ENCODE peak calls at places on chromosomes 16 and 17, in eight cellular contexts. One of them, this sample, is unnamed. For H3K4me1, the result is how much of the 10 kb centered on the place peaks cover.

GRCh38 chr17:82517230-82517865 is 2.2 kb upstream of the FOXK2 start:
- DNase-seq in SK-N-SH: no peak
- DNase-seq in K562: no peak
- DNase-seq in H1: no peak
- DNase-seq in stomach: peak
- DNase-seq in HCT116: no peak
- DNase-seq in spleen: no peak
- DNase-seq in suprapubic skin: no peak
- DNase-seq in this sample: no peak

GRCh38 chr17:40901981-40902862 is 17.2 kb upstream of the KRT20 start:
- DNase-seq in H1: no peak
- DNase-seq in HCT116: peak
- DNase-seq in K562: no peak
- DNase-seq in suprapubic skin: no peak
- DNase-seq in spleen: no peak
- DNase-seq in SK-N-SH: no peak
- DNase-seq in stomach: no peak
- DNase-seq in this sample: no peak

GRCh38 chr17:57971572-57971971 is 16.4 kb upstream of the CUEDC1 start:
- DNase-seq in K562: no peak
- DNase-seq in stomach: no peak
- DNase-seq in suprapubic skin: no peak
- DNase-seq in spleen: no peak
- DNase-seq in H1: no peak
- DNase-seq in SK-N-SH: peak
- DNase-seq in HCT116: no peak
- DNase-seq in this sample: no peak

GRCh38 chr17:82938486-82939212 is 98.8 kb upstream of the ZNF750 start:
- DNase-seq in spleen: peak
- DNase-seq in SK-N-SH: no peak
- DNase-seq in suprapubic skin: no peak
- DNase-seq in H1: no peak
- DNase-seq in HCT116: no peak
- DNase-seq in K562: no peak
- DNase-seq in stomach: no peak
- DNase-seq in this sample: peak

GRCh38 chr17:40795019-40795667 is 4.6 kb downstream of the KRT28 start:
- DNase-seq in HCT116: no peak
- DNase-seq in K562: no peak
- DNase-seq in suprapubic skin: no peak
- DNase-seq in spleen: no peak
- DNase-seq in H1: no peak
- DNase-seq in SK-N-SH: no peak
- DNase-seq in stomach: no peak
- DNase-seq in this sample: no peak

GRCh38 chr16:86899757-86900156 is 321.4 kb downstream of the FOXL1 start:
- DNase-seq in H1: no peak
- DNase-seq in HCT116: no peak
- DNase-seq in SK-N-SH: no peak
- DNase-seq in spleen: no peak
- DNase-seq in stomach: no peak
- DNase-seq in suprapubic skin: no peak
- DNase-seq in K562: no peak
- DNase-seq in this sample: no peak

GRCh38 chr17:57701121-57701520 is 44.0 kb downstream of the CCDC182 start:
- DNase-seq in K562: no peak
- DNase-seq in spleen: no peak
- DNase-seq in HCT116: no peak
- DNase-seq in stomach: no peak
- DNase-seq in suprapubic skin: no peak
- DNase-seq in H1: no peak
- DNase-seq in SK-N-SH: no peak
- DNase-seq in this sample: no peak

GRCh38 chr16:12257926-12258561 is 281.5 kb downstream of the SNX29 start:
- DNase-seq in SK-N-SH: no peak
- DNase-seq in HCT116: no peak
- DNase-seq in stomach: no peak
- DNase-seq in spleen: no peak
- DNase-seq in H1: no peak
- DNase-seq in suprapubic skin: no peak
- DNase-seq in K562: no peak
- DNase-seq in this sample: no peak

GRCh38 chr17:4895676-4896331 is 3.5 kb upstream of the C17orf107 start:
- DNase-seq in K562: peak
- DNase-seq in suprapubic skin: no peak
- DNase-seq in H1: no peak
- DNase-seq in stomach: no peak
- DNase-seq in spleen: no peak
- DNase-seq in SK-N-SH: no peak
- DNase-seq in HCT116: no peak
- DNase-seq in this sample: no peak

GRCh38 chr16:31386157-31386984 is 6.8 kb upstream of the ITGAD start:
- DNase-seq in H1: no peak
- DNase-seq in HCT116: peak
- DNase-seq in stomach: no peak
- DNase-seq in SK-N-SH: no peak
- DNase-seq in suprapubic skin: no peak
- DNase-seq in spleen: no peak
- DNase-seq in K562: no peak
- DNase-seq in this sample: no peak

GRCh38 chr17:9729034-9729650 is 62.2 kb downstream of the DHRS7C start:
- DNase-seq in suprapubic skin: no peak
- DNase-seq in stomach: no peak
- DNase-seq in spleen: no peak
- DNase-seq in K562: peak
- DNase-seq in SK-N-SH: peak
- DNase-seq in HCT116: peak
- DNase-seq in H1: no peak
- DNase-seq in this sample: no peak

GRCh38 chr17:32240745-32241144 is 24.9 kb upstream of the RHBDL3 start:
- DNase-seq in HCT116: no peak
- DNase-seq in SK-N-SH: no peak
- DNase-seq in spleen: no peak
- DNase-seq in H1: no peak
- DNase-seq in K562: no peak
- DNase-seq in suprapubic skin: no peak
- DNase-seq in stomach: no peak
- DNase-seq in this sample: no peak

DNA sequence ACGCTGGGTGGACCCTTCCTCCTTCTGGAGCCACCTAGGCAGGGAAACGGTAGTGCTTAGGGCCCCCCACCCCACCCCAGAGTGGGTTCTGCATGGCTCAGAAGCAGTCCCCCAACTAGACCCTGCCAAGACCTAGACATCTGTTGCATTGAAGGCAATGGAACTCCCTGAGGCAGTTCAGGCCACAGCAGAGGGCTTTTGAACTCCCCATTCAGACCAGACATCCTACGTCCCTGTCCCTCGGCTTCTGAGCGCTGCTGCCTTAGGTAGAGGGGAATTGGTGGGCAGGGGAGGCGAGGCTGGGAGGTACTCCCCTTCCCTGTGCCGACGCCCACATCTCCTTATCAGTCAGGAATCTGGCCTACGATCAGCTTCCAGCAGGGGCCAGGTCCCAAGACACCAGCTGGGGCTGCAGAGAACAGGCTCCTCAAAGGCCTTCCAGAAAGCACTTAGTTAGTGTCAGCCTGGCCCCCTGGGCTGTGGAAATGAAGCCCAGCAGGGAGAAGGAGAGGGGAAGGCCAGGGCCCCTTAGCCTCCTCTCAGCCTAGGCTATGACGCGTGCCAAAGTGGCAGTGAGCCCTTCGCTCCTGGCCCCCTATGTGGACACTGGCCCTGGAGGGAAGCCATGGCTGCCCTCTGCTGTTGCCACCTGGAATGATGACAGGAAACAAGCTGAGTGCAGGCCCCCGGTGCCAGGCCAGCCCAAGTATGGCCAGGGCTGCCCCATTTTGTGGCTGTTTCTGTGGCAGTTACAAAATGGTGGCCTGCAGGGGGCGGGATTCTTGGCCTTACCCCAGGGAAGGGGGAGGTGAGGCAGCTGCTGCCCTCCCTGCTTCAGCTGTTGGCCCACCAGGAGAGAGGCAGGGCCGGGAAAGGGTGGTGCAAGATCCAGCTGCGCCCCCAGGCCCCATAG is 11.1 kb downstream of the TBX4 start:
- DNase-seq in HCT116: no peak
- DNase-seq in SK-N-SH: no peak
- DNase-seq in stomach: no peak
- DNase-seq in K562: peak
- DNase-seq in spleen: peak
- DNase-seq in H1: no peak
- DNase-seq in suprapubic skin: no peak
- DNase-seq in this sample: peak
- TF ChIP-seq CTCF in HCT116: peak
- TF ChIP-seq CTCF in SK-N-SH: peak
- TF ChIP-seq CTCF in stomach: no peak
- TF ChIP-seq CTCF in K562: peak
- TF ChIP-seq CTCF in spleen: no peak
- TF ChIP-seq CTCF in H1: peak
- TF ChIP-seq CTCF in suprapubic skin: no peak
- TF ChIP-seq CTCF in this sample: no peak

GRCh38 chr16:66382966-66383299 is 16.4 kb downstream of the CDH5 start:
- DNase-seq in spleen: no peak
- DNase-seq in HCT116: no peak
- DNase-seq in suprapubic skin: no peak
- DNase-seq in K562: no peak
- DNase-seq in SK-N-SH: no peak
- DNase-seq in stomach: no peak
- DNase-seq in H1: no peak
- DNase-seq in this sample: no peak

GRCh38 chr16:66380421-66380820 is 13.9 kb downstream of the CDH5 start:
- DNase-seq in SK-N-SH: no peak
- DNase-seq in K562: no peak
- DNase-seq in suprapubic skin: no peak
- DNase-seq in stomach: no peak
- DNase-seq in HCT116: no peak
- DNase-seq in H1: no peak
- DNase-seq in spleen: no peak
- DNase-seq in this sample: no peak

GRCh38 chr16:66383551-66383950 is 17.1 kb downstream of the CDH5 start:
- DNase-seq in K562: no peak
- DNase-seq in H1: no peak
- DNase-seq in HCT116: no peak
- DNase-seq in spleen: peak
- DNase-seq in stomach: no peak
- DNase-seq in suprapubic skin: no peak
- DNase-seq in SK-N-SH: no peak
- DNase-seq in this sample: peak

GRCh38 chr16:66381585-66382170 is 15.2 kb downstream of the CDH5 start:
- DNase-seq in spleen: peak
- DNase-seq in stomach: no peak
- DNase-seq in SK-N-SH: no peak
- DNase-seq in suprapubic skin: no peak
- DNase-seq in HCT116: no peak
- DNase-seq in H1: no peak
- DNase-seq in K562: no peak
- DNase-seq in this sample: no peak

GRCh38 chr16:66382171-66382965 is 15.9 kb downstream of the CDH5 start:
- DNase-seq in SK-N-SH: no peak
- DNase-seq in K562: no peak
- DNase-seq in H1: peak
- DNase-seq in suprapubic skin: no peak
- DNase-seq in stomach: no peak
- DNase-seq in spleen: peak
- DNase-seq in HCT116: no peak
- DNase-seq in this sample: peak
- TF ChIP-seq POLR2AphosphoS5 in SK-N-SH: no peak
- TF ChIP-seq POLR2AphosphoS5 in K562: no peak
- TF ChIP-seq POLR2AphosphoS5 in H1: no peak
- TF ChIP-seq POLR2AphosphoS5 in suprapubic skin: no peak
- TF ChIP-seq POLR2AphosphoS5 in stomach: no peak
- TF ChIP-seq POLR2AphosphoS5 in spleen: peak
- TF ChIP-seq POLR2AphosphoS5 in HCT116: no peak
- TF ChIP-seq POLR2AphosphoS5 in this sample: peak

DNA sequence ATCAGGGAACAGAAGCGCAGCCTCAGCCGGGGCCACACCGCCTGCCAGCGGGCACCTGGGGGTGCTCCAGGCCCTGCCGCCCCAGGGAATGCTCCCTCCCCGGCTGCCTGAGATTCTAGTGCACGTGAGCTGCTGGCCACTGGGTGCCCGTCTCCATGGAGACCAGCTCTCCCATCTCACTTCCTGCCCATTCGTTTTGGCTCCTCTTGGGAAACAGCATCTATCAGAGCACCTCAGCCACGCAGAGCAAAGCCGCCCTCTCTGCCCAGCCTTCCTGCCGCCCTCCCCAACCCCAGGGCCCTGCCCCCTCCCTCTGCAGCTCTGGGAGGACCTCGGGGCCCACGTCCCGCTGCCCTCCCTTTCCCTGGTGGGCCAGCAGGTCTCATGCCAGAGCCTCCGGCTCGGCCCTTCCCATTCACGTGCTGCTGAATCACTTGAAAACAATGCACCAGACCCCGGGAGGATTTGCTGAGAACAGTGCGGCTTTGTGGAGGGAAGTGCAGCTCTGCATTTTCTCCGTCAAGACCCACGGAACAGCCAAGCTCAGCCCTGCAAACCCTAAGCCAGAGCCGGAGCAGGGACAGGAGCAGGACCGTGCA is 19.4 kb downstream of the CEP295NL start:
- DNase-seq in suprapubic skin: peak
- DNase-seq in spleen: peak
- DNase-seq in K562: no peak
- DNase-seq in HCT116: peak
- DNase-seq in SK-N-SH: peak
- DNase-seq in H1: no peak
- DNase-seq in stomach: peak
- DNase-seq in this sample: peak
- H3K4me1 ChIP-seq in suprapubic skin: half or more
- H3K4me1 ChIP-seq in spleen: half or more
- H3K4me1 ChIP-seq in K562: under half
- H3K4me1 ChIP-seq in HCT116: half or more
- H3K4me1 ChIP-seq in SK-N-SH: under half
- H3K4me1 ChIP-seq in H1: under half
- H3K4me1 ChIP-seq in stomach: half or more
- H3K4me1 ChIP-seq in this sample: half or more

GRCh38 chr16:67977005-67977404 is 3.3 kb downstream of the DPEP3 start:
- DNase-seq in H1: no peak
- DNase-seq in SK-N-SH: no peak
- DNase-seq in K562: no peak
- DNase-seq in stomach: no peak
- DNase-seq in HCT116: no peak
- DNase-seq in suprapubic skin: no peak
- DNase-seq in spleen: no peak
- DNase-seq in this sample: no peak

GRCh38 chr16:67977469-67978227 is 2.7 kb downstream of the DPEP3 start:
- DNase-seq in spleen: no peak
- DNase-seq in SK-N-SH: no peak
- DNase-seq in suprapubic skin: no peak
- DNase-seq in H1: no peak
- DNase-seq in stomach: no peak
- DNase-seq in HCT116: no peak
- DNase-seq in K562: no peak
- DNase-seq in this sample: no peak

GRCh38 chr16:67982011-67982696 is 1.9 kb upstream of the DPEP3 start:
- DNase-seq in spleen: no peak
- DNase-seq in SK-N-SH: no peak
- DNase-seq in stomach: no peak
- DNase-seq in HCT116: no peak
- DNase-seq in K562: no peak
- DNase-seq in H1: no peak
- DNase-seq in suprapubic skin: no peak
- DNase-seq in this sample: no peak

GRCh38 chr16:67976205-67976604 is 4.1 kb downstream of the DPEP3 start:
- DNase-seq in suprapubic skin: no peak
- DNase-seq in K562: no peak
- DNase-seq in stomach: no peak
- DNase-seq in SK-N-SH: no peak
- DNase-seq in spleen: no peak
- DNase-seq in H1: no peak
- DNase-seq in HCT116: no peak
- DNase-seq in this sample: no peak

GRCh38 chr16:67979955-67980678 is at the start of gene DPEP3:
- DNase-seq in stomach: no peak
- DNase-seq in suprapubic skin: peak
- DNase-seq in HCT116: no peak
- DNase-seq in spleen: no peak
- DNase-seq in SK-N-SH: peak
- DNase-seq in H1: no peak
- DNase-seq in K562: no peak
- DNase-seq in this sample: no peak
- TF ChIP-seq CTCF in stomach: peak
- TF ChIP-seq CTCF in suprapubic skin: peak
- TF ChIP-seq CTCF in HCT116: peak
- TF ChIP-seq CTCF in spleen: no peak
- TF ChIP-seq CTCF in SK-N-SH: no peak
- TF ChIP-seq CTCF in H1: peak
- TF ChIP-seq CTCF in K562: no peak
- TF ChIP-seq CTCF in this sample: no peak